ENCODE peak calls at places on chromosome 4, in four cellular contexts. A is T1000, L is B cell, H is lung. J is an unnamed sample.

GRCh38 chr4:164648151-164648848 is 105.6 kb upstream of the SMIM31 start:
- DNase-seq in A (no peak), L (no peak), H (no peak), J (no peak)

GRCh38 chr4:8123389-8123788 is 35.2 kb downstream of the ABLIM2 start:
- DNase-seq in A (no peak), L (no peak), H (no peak), J (no peak)

GRCh38 chr4:28772066-28772465 is 1911.4 kb downstream of the STIM2 start:
- DNase-seq in A (no peak), L (no peak), H (no peak), J (no peak)

GRCh38 chr4:119230288-119230687 is 17.8 kb downstream of the USP53 start:
- DNase-seq in A (no peak), L (no peak), H (no peak), J (no peak)

GRCh38 chr4:87849612-87850011 is 16.8 kb downstream of the MEPE start:
- DNase-seq in A (no peak), L (no peak), H (no peak), J (no peak)

GRCh38 chr4:130812117-130812765 is 1716.3 kb downstream of the C4orf33 start:
- DNase-seq in A (no peak), L (no peak), H (no peak), J (no peak)

GRCh38 chr4:98935633-98936032 is 6.7 kb upstream of the EIF4E start:
- DNase-seq in A (no peak), L (no peak), H (no peak), J (no peak)

GRCh38 chr4:182800216-182800515 is 117.0 kb downstream of the DCTD start:
- DNase-seq in A (no peak), L (no peak), H (no peak), J (no peak)

GRCh38 chr4:136484996-136485395 is 1047.3 kb downstream of the PCDH18 start:
- DNase-seq in A (no peak), L (no peak), H (no peak), J (no peak)

GRCh38 chr4:173013232-173013932 is 155.2 kb upstream of the GALNT7 start:
- DNase-seq in A (no peak), L (peak; percentile 67), H (peak; percentile 38), J (peak; percentile 53)

GRCh38 chr4:140363051-140363450 is 10.4 kb upstream of the SCOC start:
- DNase-seq in A (no peak), L (no peak), H (no peak), J (no peak)

GRCh38 chr4:140150636-140150885 is 3.4 kb downstream of the MAML3 start:
- DNase-seq in A (no peak), L (no peak), H (peak; percentile 89), J (no peak)

GRCh38 chr4:52925531-52925968 is 63.4 kb downstream of the RASL11B start:
- DNase-seq in A (peak; percentile 25), L (no peak), H (no peak), J (no peak)

GRCh38 chr4:21090098-21090666 is 389.9 kb downstream of the PACRGL start:
- DNase-seq in A (no peak), L (no peak), H (no peak), J (no peak)

GRCh38 chr4:41658106-41658505 is 90.4 kb downstream of the PHOX2B start:
- DNase-seq in A (no peak), L (no peak), H (no peak), J (no peak)

GRCh38 chr4:118954246-118954645 is 65.6 kb downstream of the SYNPO2 start:
- DNase-seq in A (no peak), L (no peak), H (no peak), J (no peak)

GRCh38 chr4:186554890-186555827 is at the start of gene MTNR1A:
- DNase-seq in A (no peak), L (no peak), H (no peak), J (no peak)

GRCh38 chr4:3868146-3868840 is 102.1 kb downstream of the ADRA2C start:
- DNase-seq in A (no peak), L (no peak), H (no peak), J (no peak)

GRCh38 chr4:71187399-71188196 is 151.2 kb upstream of the SLC4A4 start:
- DNase-seq in A (no peak), L (peak; percentile 26), H (peak; percentile 50), J (peak; percentile 4)

GRCh38 chr4:90183254-90183653 is 56.1 kb downstream of the CCSER1 start:
- DNase-seq in A (no peak), L (no peak), H (no peak), J (no peak)

GRCh38 chr4:170651786-170652185 is 562.0 kb upstream of the AADAT start:
- DNase-seq in A (no peak), L (no peak), H (no peak), J (no peak)

GRCh38 chr4:182143086-182143821 is 99.9 kb upstream of the TENM3 start:
- DNase-seq in A (no peak), L (no peak), H (no peak), J (no peak)

GRCh38 chr4:100422911-100423310 is 94.9 kb downstream of the EMCN start:
- DNase-seq in A (no peak), L (no peak), H (no peak), J (no peak)

GRCh38 chr4:186740822-186741221 is 17.2 kb upstream of the FAT1 start:
- DNase-seq in A (no peak), L (no peak), H (no peak), J (no peak)

GRCh38 chr4:176436500-176436973 is 116.8 kb downstream of the SPCS3 start:
- DNase-seq in A (peak; percentile 63), L (no peak), H (no peak), J (no peak)

GRCh38 chr4:42654606-42655005 is 2.3 kb downstream of the ATP8A1 start:
- DNase-seq in A (peak; percentile 60), L (no peak), H (peak; percentile 69), J (no peak)

GRCh38 chr4:173883821-173884220 is 353.8 kb upstream of the HAND2 start:
- DNase-seq in A (no peak), L (no peak), H (no peak), J (no peak)

GRCh38 chr4:74111990-74112389 is 13.0 kb upstream of the CXCL2 start:
- DNase-seq in A (no peak), L (no peak), H (peak; percentile 84), J (no peak)